ENCODE peak calls at places on chromosomes 16 and 17, in ten cellular contexts. S is mucosa of gallbladder; M is posterior cingulate gyrus; C is cardiac muscle cell; H is stimulated activated CD4-positive, alpha-beta T cell treated with anti-CD3 and anti-CD28 coated beads, Interleukin-12 subunit alpha, Interleukin-12 subunit beta, amount 100 ng/mL, for 48 hours; N is activated CD4-positive, alpha-beta T cell treated with anti-CD3 and anti-CD28 coated beads, Interleukin-2, amount 10 ng/mL, durations not matched to agents 7 days and 5 days; W is GM18507; P is Ammon's horn; B is posterior vena cava; E is nephron progenitor cell. F is an unnamed sample.

GRCh38 chr17:63476494-63476856 is 386 bp upstream of the ACE start:
- DNase-seq in S (no peak), M (no peak), C (peak), H (no peak), N (no peak), W (no peak), P (no peak), B (no peak), E (peak), F (no peak)

GRCh38 chr16:75372236-75372856 is 61.0 kb downstream of the CFDP1 start:
- DNase-seq in S (no peak), M (no peak), C (no peak), H (no peak), N (no peak), W (no peak), P (no peak), B (no peak), E (no peak), F (no peak)

GRCh38 chr16:63890072-63890471 is 1231.8 kb downstream of the CDH11 start:
- DNase-seq in S (peak), M (no peak), C (no peak), H (no peak), N (no peak), W (no peak), P (peak), B (no peak), E (no peak), F (peak)

GRCh38 chr16:54673353-54673752 is 257.3 kb upstream of the IRX5 start:
- DNase-seq in S (no peak), M (no peak), C (no peak), H (no peak), N (no peak), W (no peak), P (no peak), B (no peak), E (no peak), F (no peak)

GRCh38 chr17:79609175-79609589 is 1.7 kb downstream of the RBFOX3 start:
- DNase-seq in S (no peak), M (no peak), C (no peak), H (no peak), N (no peak), W (no peak), P (no peak), B (no peak), E (peak), F (no peak)

GRCh38 chr17:27422601-27423000 is 33.6 kb upstream of the KSR1 start:
- DNase-seq in S (no peak), M (no peak), C (no peak), H (no peak), N (no peak), W (no peak), P (no peak), B (peak), E (no peak), F (no peak)

GRCh38 chr17:31085563-31085962 is 9.2 kb upstream of the NF1 start:
- DNase-seq in S (no peak), M (no peak), C (no peak), H (no peak), N (no peak), W (no peak), P (no peak), B (no peak), E (no peak), F (no peak)

GRCh38 chr16:15509593-15510520 is 75.5 kb downstream of the BMERB1 start:
- DNase-seq in S (no peak), M (no peak), C (no peak), H (no peak), N (peak), W (no peak), P (no peak), B (no peak), E (no peak), F (peak)

GRCh38 chr16:81703177-81704155 is 75.6 kb upstream of the PLCG2 start:
- DNase-seq in S (no peak), M (no peak), C (no peak), H (no peak), N (no peak), W (no peak), P (no peak), B (peak), E (no peak), F (peak)

F was measured in A172.